ENCODE peak calls at places on chromosomes 5 and 9, in seven cellular contexts. U, N, F, Y, T, V and Q are unnamed samples.

GRCh38 chr9:132594412-132594811 is 12.0 kb downstream of the BARHL1 start:
- DNase-seq in U (no peak), Y (no peak), N (no peak), F (no peak), T (no peak), V (no peak), Q (no peak)

GRCh38 chr9:86733929-86734328 is 213.4 kb downstream of the GAS1 start:
- DNase-seq in V (no peak), Y (no peak), N (no peak), T (no peak), U (no peak), F (no peak), Q (no peak)

GRCh38 chr9:32426278-32426939 is 42.0 kb downstream of the ACO1 start:
- DNase-seq in Y (peak; percentile 92), U (no peak), N (no peak), F (no peak), T (no peak), V (no peak), Q (no peak)

GRCh38 chr5:141431286-141431685 is 979 bp downstream of the PCDHGA12 start:
- DNase-seq in V (no peak), Y (no peak), T (no peak), N (no peak), F (no peak), U (no peak), Q (no peak)

GRCh38 chr9:129676970-129677369 is 11.5 kb downstream of the PRRX2 start:
- DNase-seq in V (no peak), U (peak; percentile 48), N (no peak), F (peak; percentile 57), T (peak; percentile 41), Y (peak; percentile 15), Q (no peak)

GRCh38 chr5:3597727-3598082 is 2.1 kb downstream of the IRX1 start:
- DNase-seq in U (no peak), F (no peak), T (no peak), N (no peak), Y (no peak), V (no peak), Q (no peak)

GRCh38 chr9:79969383-79969782 is 397.6 kb downstream of the TLE4 start:
- DNase-seq in F (peak; percentile 31), V (no peak), T (no peak), U (no peak), Y (no peak), N (no peak), Q (no peak)

GRCh38 chr5:66423484-66423883 is 172.7 kb upstream of the MAST4 start:
- DNase-seq in T (no peak), Y (no peak), F (no peak), V (no peak), U (no peak), N (no peak), Q (no peak)

GRCh38 chr9:13141629-13142028 is 137.9 kb downstream of the MPDZ start:
- DNase-seq in Y (no peak), F (no peak), U (no peak), N (no peak), T (no peak), V (no peak), Q (no peak)

GRCh38 chr9:120904061-120904998 is 22.3 kb downstream of the TRAF1 start:
- DNase-seq in T (no peak), N (no peak), Y (no peak), U (no peak), V (no peak), F (no peak), Q (no peak)

GRCh38 chr5:31121224-31121623 is 72.3 kb upstream of the CDH6 start:
- DNase-seq in Y (no peak), N (no peak), T (no peak), F (no peak), U (no peak), V (no peak), Q (no peak)

GRCh38 chr9:135409286-135410200 is 70.0 kb upstream of the PPP1R26 start:
- DNase-seq in V (no peak), Y (no peak), U (no peak), T (no peak), F (no peak), N (no peak), Q (no peak)

GRCh38 chr5:116702776-116703175 is 128.2 kb upstream of the SEMA6A start:
- DNase-seq in V (no peak), U (no peak), F (no peak), Y (no peak), N (no peak), T (no peak), Q (no peak)

GRCh38 chr9:134698587-134699342 is 57.2 kb downstream of the COL5A1 start:
- DNase-seq in T (peak; percentile 77), Y (peak; percentile 50), F (peak; percentile 91), U (peak; percentile 95), N (peak; percentile 89), V (no peak), Q (peak; percentile 84)

GRCh38 chr5:1120236-1120999 is 8.6 kb upstream of the SLC12A7 start:
- DNase-seq in T (no peak), U (no peak), V (no peak), Y (no peak), F (no peak), N (no peak), Q (no peak)

GRCh38 chr5:123448017-123448617 is 24.9 kb upstream of the CEP120 start:
- DNase-seq in V (peak; percentile 81), T (no peak), F (no peak), Y (no peak), U (no peak), N (no peak), Q (no peak)

GRCh38 chr9:121771851-121772599 is 120.6 kb downstream of the DAB2IP start:
- DNase-seq in F (no peak), U (no peak), V (no peak), T (no peak), Y (no peak), N (no peak), Q (no peak)

GRCh38 chr5:176836811-176837706 is 26.7 kb downstream of the UNC5A start:
- DNase-seq in Y (no peak), U (no peak), V (no peak), F (no peak), T (no peak), N (no peak), Q (no peak)

GRCh38 chr5:68315679-68316271 is 100.2 kb downstream of the PIK3R1 start:
- DNase-seq in Y (no peak), U (no peak), N (peak; percentile 36), T (no peak), F (no peak), V (peak; percentile 55), Q (peak; percentile 31)

GRCh38 chr5:168578506-168579205 is 512 bp downstream of the PANK3 start:
- DNase-seq in V (no peak), N (no peak), F (peak; percentile 73), U (peak; percentile 80), Y (peak; percentile 51), T (no peak), Q (no peak)

GRCh38 chr5:163459465-163459887 is 426 bp downstream of the NUDCD2 start:
- DNase-seq in F (no peak), U (no peak), N (no peak), Y (peak; percentile 54), V (no peak), T (no peak), Q (no peak)

GRCh38 chr9:111297061-111297824 is 32.8 kb downstream of the OR2K2 start:
- DNase-seq in U (no peak), N (no peak), T (no peak), F (no peak), Y (no peak), V (no peak), Q (no peak)

GRCh38 chr9:111298111-111298510 is 31.9 kb downstream of the OR2K2 start:
- DNase-seq in U (no peak), T (no peak), Y (no peak), N (no peak), F (no peak), V (no peak), Q (no peak)

GRCh38 chr9:111301195-111301594 is 28.8 kb downstream of the OR2K2 start:
- DNase-seq in V (no peak), U (no peak), Y (no peak), F (no peak), T (no peak), N (no peak), Q (no peak)

GRCh38 chr9:111300140-111300735 is 29.8 kb downstream of the OR2K2 start:
- DNase-seq in T (peak; percentile 15), N (no peak), F (no peak), V (no peak), U (no peak), Y (no peak), Q (no peak)

GRCh38 chr9:111298831-111299603 is 31.0 kb downstream of the OR2K2 start:
- DNase-seq in V (peak; percentile 37), U (no peak), F (peak; percentile 42), T (peak; percentile 54), Y (peak; percentile 22), N (peak; percentile 2), Q (no peak)
- TF ChIP-seq TAF1 in V (no peak), U (no peak), F (no peak), T (no peak), Y (no peak), N (no peak), Q (no peak)

DNA sequence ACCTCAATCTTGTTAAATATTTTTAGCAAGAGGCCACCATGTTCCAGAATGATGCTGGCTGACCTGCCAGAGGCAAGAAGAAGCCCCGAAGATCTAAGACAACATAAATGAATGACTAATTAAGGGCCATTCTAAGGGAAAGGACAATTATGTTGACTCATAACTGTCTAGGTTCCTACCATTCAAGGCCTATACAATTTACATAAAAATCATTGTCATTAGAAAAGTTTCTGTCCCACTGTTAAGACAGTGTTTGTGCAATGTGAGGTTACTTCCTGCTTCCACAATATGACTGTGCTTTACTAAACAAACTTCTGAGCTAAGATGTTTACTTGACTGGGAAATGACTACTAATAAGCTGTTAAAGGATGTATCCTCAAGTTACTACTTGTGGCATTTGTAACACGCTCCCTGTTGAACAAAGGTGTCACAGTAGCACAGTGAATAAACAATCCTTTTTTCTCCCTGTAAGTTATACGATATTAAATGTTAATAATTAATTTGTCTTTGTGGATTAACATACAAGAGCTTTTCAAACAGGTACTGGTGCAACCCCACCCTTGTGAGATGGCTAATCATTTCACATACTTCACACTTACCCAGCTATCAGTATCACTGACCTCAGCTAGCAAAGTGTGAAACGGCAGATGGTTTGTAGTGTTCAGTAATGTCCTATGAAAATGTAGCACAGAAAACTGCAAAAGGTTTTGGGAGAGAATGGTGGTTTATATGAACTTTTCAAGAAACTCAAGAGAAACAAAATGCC is 195.8 kb downstream of the EFNA5 start:
- DNase-seq in T (no peak), N (no peak), V (peak; percentile 41), Y (no peak), F (no peak), U (no peak), Q (no peak)
- TF ChIP-seq POLR2AphosphoS5 in T (no peak), N (no peak), V (no peak), Y (no peak), F (no peak), U (no peak), Q (no peak)

DNA sequence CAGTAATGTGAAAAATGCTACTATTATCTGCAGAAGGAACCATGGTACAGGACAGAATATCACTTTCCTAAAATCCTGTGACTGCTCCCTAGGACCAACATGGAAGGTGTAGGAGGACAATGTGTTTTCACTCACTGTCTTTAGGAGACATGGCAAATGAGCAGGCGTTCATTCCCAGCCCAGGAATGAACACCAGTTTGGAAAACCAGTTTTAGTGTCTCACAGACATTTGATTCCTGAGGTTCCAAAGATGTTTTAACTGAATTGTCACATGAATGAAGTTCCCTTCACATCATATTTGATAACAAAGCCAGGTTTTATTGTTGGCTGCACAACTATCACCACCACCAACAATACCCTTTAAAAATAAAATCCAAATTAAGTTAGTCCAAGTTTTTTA is 178.2 kb downstream of the ENC1 start:
- DNase-seq in F (no peak), V (no peak), T (no peak), Y (no peak), N (no peak), U (no peak), Q (no peak)
- TF ChIP-seq TAF1 in F (no peak), V (no peak), T (no peak), Y (no peak), N (no peak), U (no peak), Q (no peak)

GRCh38 chr5:170587808-170588207 is 84.0 kb downstream of the KCNIP1 start:
- DNase-seq in U (no peak), T (no peak), F (no peak), N (no peak), Y (no peak), V (no peak), Q (no peak)
- TF ChIP-seq POLR2AphosphoS5 in U (no peak), T (no peak), F (no peak), N (no peak), Y (no peak), V (no peak), Q (no peak)